ENCODE peak calls at places on chromosomes 2 and 18, in eight cellular contexts. K, I, X, U, Z, M, W and Y are unnamed samples.

GRCh38 chr18:8979258-8979988 is 123.1 kb upstream of the NDUFV2 start:
- DNase-seq in K (no peak), I (no peak), X (no peak), U (no peak), Z (no peak), M (no peak), W (no peak), Y (no peak)

GRCh38 chr2:13050764-13051163 is 334.0 kb downstream of the TRIB2 start:
- DNase-seq in K (no peak), I (peak), X (no peak), U (no peak), Z (no peak), M (no peak), W (no peak), Y (no peak)

GRCh38 chr18:10139783-10140410 is 226.1 kb downstream of the VAPA start:
- DNase-seq in K (no peak), I (peak), X (no peak), U (no peak), Z (no peak), M (no peak), W (no peak), Y (no peak)

GRCh38 chr2:174334278-174334715 is 457 bp upstream of the SP9 start:
- DNase-seq in K (no peak), I (peak), X (no peak), U (no peak), Z (no peak), M (no peak), W (no peak), Y (no peak)

GRCh38 chr2:38578832-38579231 is 23.9 kb downstream of the HNRNPLL start:
- DNase-seq in K (no peak), I (peak), X (no peak), U (no peak), Z (no peak), M (no peak), W (no peak), Y (no peak)

GRCh38 chr2:43854671-43855070 is 15.9 kb downstream of the ABCG8 start:
- DNase-seq in K (no peak), I (no peak), X (no peak), U (no peak), Z (no peak), M (no peak), W (no peak), Y (no peak)

GRCh38 chr2:24016376-24016761 is 6.5 kb downstream of the MFSD2B start:
- DNase-seq in K (no peak), I (no peak), X (peak), U (no peak), Z (no peak), M (no peak), W (no peak), Y (no peak)

GRCh38 chr18:3998698-3999333 is 456.3 kb downstream of the DLGAP1 start:
- DNase-seq in K (no peak), I (peak), X (peak), U (no peak), Z (no peak), M (no peak), W (peak), Y (peak)

GRCh38 chr2:219541611-219542180 is 1.9 kb downstream of the CHPF start:
- DNase-seq in K (no peak), I (peak), X (peak), U (peak), Z (peak), M (peak), W (peak), Y (peak)

GRCh38 chr18:46325836-46326235 is 221.7 kb downstream of the HAUS1 start:
- DNase-seq in K (no peak), I (no peak), X (no peak), U (no peak), Z (no peak), M (no peak), W (no peak), Y (no peak)

GRCh38 chr2:126788652-126789051 is 110.0 kb upstream of the TEX51 start:
- DNase-seq in K (no peak), I (no peak), X (no peak), U (peak), Z (no peak), M (no peak), W (no peak), Y (no peak)

GRCh38 chr2:240509667-240510512 is 47.9 kb downstream of the ANKMY1 start:
- DNase-seq in K (no peak), I (no peak), X (no peak), U (no peak), Z (no peak), M (no peak), W (no peak), Y (no peak)

GRCh38 chr2:64204006-64204632 is 59.9 kb upstream of the PELI1 start:
- DNase-seq in K (no peak), I (peak), X (no peak), U (peak), Z (no peak), M (peak), W (peak), Y (no peak)

GRCh38 chr18:79438581-79438980 is 42.9 kb downstream of the NFATC1 start:
- DNase-seq in K (no peak), I (no peak), X (no peak), U (no peak), Z (peak), M (no peak), W (no peak), Y (no peak)

GRCh38 chr2:10380048-10380926 is 67.8 kb downstream of the ODC1 start:
- DNase-seq in K (no peak), I (peak), X (no peak), U (no peak), Z (no peak), M (no peak), W (no peak), Y (no peak)

GRCh38 chr2:67842375-67842959 is 220.3 kb downstream of the C1D start:
- DNase-seq in K (no peak), I (no peak), X (no peak), U (no peak), Z (no peak), M (no peak), W (no peak), Y (no peak)

GRCh38 chr2:145411493-145411892 is 891.6 kb upstream of the ZEB2 start:
- DNase-seq in K (no peak), I (peak), X (no peak), U (no peak), Z (no peak), M (no peak), W (no peak), Y (no peak)

GRCh38 chr18:73365018-73365417 is 497.2 kb upstream of the NETO1 start:
- DNase-seq in K (no peak), I (no peak), X (no peak), U (no peak), Z (no peak), M (no peak), W (peak), Y (no peak)

GRCh38 chr2:127581516-127582490 is 46.3 kb downstream of the MYO7B start:
- DNase-seq in K (no peak), I (no peak), X (no peak), U (no peak), Z (no peak), M (no peak), W (no peak), Y (no peak)

GRCh38 chr2:178072383-178073301 is at the start of gene PDE11A:
- DNase-seq in K (peak), I (peak), X (peak), U (peak), Z (peak), M (peak), W (peak), Y (peak)
- TF ChIP-seq POLR2A in K (peak), I (no peak), X (peak), U (peak), Z (no peak), M (no peak), W (no peak), Y (no peak)

GRCh38 chr2:20145497-20146193 is 79.3 kb downstream of the SDC1 start:
- DNase-seq in K (no peak), I (no peak), X (no peak), U (no peak), Z (no peak), M (no peak), W (no peak), Y (no peak)
- TF ChIP-seq POLR2A in K (no peak), I (no peak), X (no peak), U (no peak), Z (no peak), M (no peak), W (no peak), Y (no peak)

GRCh38 chr2:170737406-170737805 is 22.3 kb downstream of the SP5 start:
- DNase-seq in K (no peak), I (no peak), X (no peak), U (no peak), Z (no peak), M (no peak), W (no peak), Y (no peak)

GRCh38 chr2:170739048-170739447 is 23.9 kb downstream of the SP5 start:
- DNase-seq in K (peak), I (no peak), X (peak), U (no peak), Z (no peak), M (no peak), W (no peak), Y (no peak)

GRCh38 chr2:170736628-170737027 is 21.5 kb downstream of the SP5 start:
- DNase-seq in K (no peak), I (peak), X (no peak), U (no peak), Z (no peak), M (no peak), W (no peak), Y (no peak)

GRCh38 chr2:170737821-170738220 is 22.7 kb downstream of the SP5 start:
- DNase-seq in K (no peak), I (no peak), X (no peak), U (no peak), Z (no peak), M (no peak), W (no peak), Y (no peak)

GRCh38 chr2:170733821-170734600 is 18.9 kb downstream of the SP5 start:
- DNase-seq in K (no peak), I (no peak), X (no peak), U (no peak), Z (no peak), M (no peak), W (no peak), Y (no peak)
- TF ChIP-seq POLR2A in K (no peak), I (no peak), X (no peak), U (no peak), Z (no peak), M (no peak), W (no peak), Y (no peak)

GRCh38 chr2:231785822-231786176 is 446 bp upstream of the COPS7B start:
- DNase-seq in K (no peak), I (peak), X (no peak), U (no peak), Z (no peak), M (no peak), W (no peak), Y (no peak)

GRCh38 chr2:231780123-231780908 is 766 bp downstream of the PDE6D start:
- DNase-seq in K (no peak), I (peak), X (peak), U (no peak), Z (no peak), M (peak), W (no peak), Y (no peak)

GRCh38 chr2:231781798-231782726 is 980 bp upstream of the PDE6D start:
- DNase-seq in K (no peak), I (peak), X (no peak), U (no peak), Z (peak), M (no peak), W (no peak), Y (no peak)

GRCh38 chr2:231785413-231785812 is 832 bp upstream of the COPS7B start:
- DNase-seq in K (no peak), I (no peak), X (no peak), U (no peak), Z (no peak), M (no peak), W (no peak), Y (no peak)

GRCh38 chr2:231780909-231781797 is at the start of gene PDE6D:
- DNase-seq in K (peak), I (peak), X (peak), U (peak), Z (peak), M (peak), W (peak), Y (peak)
- TF ChIP-seq POLR2A in K (peak), I (peak), X (peak), U (peak), Z (peak), M (peak), W (peak), Y (peak)

DNA sequence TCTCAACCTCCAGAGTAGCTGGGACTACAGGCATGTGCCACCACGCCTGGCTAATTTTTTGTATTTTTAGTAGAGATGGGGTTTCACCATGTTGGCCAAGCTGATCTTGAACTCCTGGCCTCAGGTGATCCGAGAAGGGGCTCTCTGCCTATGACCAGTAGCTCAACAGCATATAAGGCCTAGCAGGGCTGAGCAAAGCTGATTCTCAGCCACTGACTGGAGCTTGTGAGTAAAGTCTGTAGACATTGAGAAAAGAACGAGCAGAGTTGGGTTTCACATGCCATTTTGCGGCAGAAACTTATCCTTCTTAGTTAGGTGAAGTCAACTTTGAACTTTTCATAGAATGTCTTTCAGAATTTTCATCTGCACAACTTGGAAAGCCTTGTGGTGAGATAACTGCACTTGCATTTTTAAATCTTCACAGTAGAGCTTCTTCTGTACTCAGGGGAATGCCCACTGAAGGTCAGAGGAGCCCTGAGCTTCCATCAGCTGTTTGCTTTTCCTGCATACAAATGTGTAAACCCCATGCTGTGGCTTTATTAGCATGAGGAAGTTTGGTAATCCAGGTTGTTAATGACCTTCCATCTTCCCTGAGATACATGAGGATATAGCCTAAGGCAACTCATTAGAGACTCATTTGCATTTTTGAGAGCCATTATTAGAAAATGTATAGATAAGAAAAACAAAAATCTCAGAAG is 602.4 kb downstream of the METTL4 start:
- DNase-seq in K (no peak), I (no peak), X (no peak), U (no peak), Z (no peak), M (no peak), W (no peak), Y (no peak)
- TF ChIP-seq POLR2A in K (no peak), I (no peak), X (no peak), U (no peak), Z (no peak), M (no peak), W (no peak), Y (no peak)

DNA sequence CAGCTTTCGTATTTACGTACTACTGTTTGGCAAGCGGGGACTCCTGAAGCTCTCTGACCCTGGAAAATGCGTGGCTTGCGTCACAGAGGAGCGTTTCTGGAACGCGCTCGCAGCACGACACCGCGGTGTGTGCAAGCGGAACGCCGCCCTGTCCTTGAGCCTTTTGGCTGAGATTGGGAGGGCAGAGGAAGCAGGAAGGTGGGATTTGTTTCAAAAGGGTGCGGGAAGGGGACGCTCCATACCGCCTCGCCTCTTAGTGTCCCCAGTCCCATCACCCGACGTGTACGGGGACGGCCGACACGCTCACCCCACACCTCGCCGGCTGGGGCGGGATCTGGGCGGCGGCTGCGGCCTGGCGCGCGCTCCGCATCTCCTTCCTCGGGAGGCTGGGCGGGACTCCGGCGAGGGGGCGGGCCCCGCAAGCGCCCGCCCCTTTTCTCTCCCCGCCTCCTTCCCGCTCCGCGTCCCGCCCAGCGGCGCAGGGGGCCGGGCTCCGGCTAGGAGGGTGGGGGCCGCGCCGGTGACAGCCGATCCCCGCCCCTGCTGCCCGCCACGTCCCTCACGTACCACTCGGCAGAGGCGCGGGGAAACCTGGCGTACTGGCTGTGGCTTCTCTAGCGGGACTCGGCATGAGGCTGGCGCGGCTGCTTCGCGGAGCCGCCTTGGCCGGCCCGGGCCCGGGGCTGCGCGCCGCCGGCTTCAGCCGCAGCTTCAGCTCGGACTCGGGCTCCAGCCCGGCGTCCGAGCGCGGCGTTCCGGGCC is at the start of gene PDK1:
- DNase-seq in K (peak), I (peak), X (peak), U (peak), Z (peak), M (peak), W (peak), Y (peak)
- TF ChIP-seq POLR2A in K (peak), I (peak), X (peak), U (peak), Z (peak), M (peak), W (peak), Y (peak)

GRCh38 chr2:27442282-27442980 is at the start of gene KRTCAP3:
- DNase-seq in K (no peak), I (no peak), X (no peak), U (peak), Z (no peak), M (peak), W (peak), Y (no peak)
- TF ChIP-seq POLR2A in K (no peak), I (no peak), X (peak), U (peak), Z (no peak), M (no peak), W (no peak), Y (no peak)

DNA sequence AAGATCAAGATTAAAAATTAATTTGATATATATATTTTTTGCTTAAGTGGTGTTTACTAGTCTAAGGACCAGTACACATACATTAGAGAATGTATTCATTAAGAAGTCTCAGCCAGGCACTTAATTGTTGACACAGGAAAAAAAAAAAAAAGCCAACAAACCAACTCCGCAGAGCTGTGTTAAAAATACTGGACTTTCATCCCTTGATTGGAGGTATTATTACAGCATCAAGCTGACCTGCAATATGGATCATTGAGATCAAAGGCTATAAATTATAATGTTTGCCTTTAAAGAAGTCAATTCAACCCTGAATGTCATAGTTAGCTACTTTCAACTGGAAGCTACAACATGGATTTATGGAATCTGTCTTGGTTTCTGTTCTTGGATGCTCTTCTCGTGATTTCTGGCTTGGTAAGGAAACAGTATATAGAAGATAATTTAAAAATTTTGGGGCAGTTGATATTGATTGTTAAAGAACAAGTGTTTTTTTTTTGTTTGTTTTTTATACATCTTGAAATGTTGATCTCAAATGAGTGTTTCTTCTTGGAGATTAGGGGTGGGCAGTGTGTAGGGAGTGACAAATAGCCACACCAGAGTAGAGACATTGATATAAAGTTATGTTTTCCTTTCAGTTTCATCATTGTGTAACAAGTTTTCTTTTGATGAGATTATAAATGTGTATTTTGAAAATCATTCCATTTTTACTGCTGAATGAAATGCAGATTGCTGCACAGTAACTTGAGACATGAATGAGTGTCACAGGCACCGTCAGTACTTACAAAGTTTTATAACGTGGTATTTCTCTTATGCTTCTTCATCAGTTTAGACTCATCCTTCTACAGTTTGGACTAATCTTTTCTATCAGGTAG is at the start of gene MEP1B:
- DNase-seq in K (no peak), I (no peak), X (no peak), U (no peak), Z (no peak), M (no peak), W (no peak), Y (no peak)
- TF ChIP-seq POLR2A in K (no peak), I (no peak), X (no peak), U (no peak), Z (no peak), M (no peak), W (no peak), Y (no peak)

GRCh38 chr2:230226090-230226551 is 585 bp downstream of the SP140 start:
- DNase-seq in K (no peak), I (peak), X (no peak), U (no peak), Z (no peak), M (no peak), W (no peak), Y (no peak)

GRCh38 chr2:230227216-230227615 is 1.7 kb downstream of the SP140 start:
- DNase-seq in K (no peak), I (no peak), X (peak), U (no peak), Z (no peak), M (no peak), W (no peak), Y (no peak)

GRCh38 chr2:230224458-230224857 is 1.1 kb upstream of the SP140 start:
- DNase-seq in K (no peak), I (no peak), X (no peak), U (no peak), Z (no peak), M (no peak), W (no peak), Y (no peak)

GRCh38 chr2:230221533-230221932 is 1.7 kb upstream of the SP110 start:
- DNase-seq in K (no peak), I (no peak), X (no peak), U (no peak), Z (no peak), M (no peak), W (no peak), Y (no peak)

DNA sequence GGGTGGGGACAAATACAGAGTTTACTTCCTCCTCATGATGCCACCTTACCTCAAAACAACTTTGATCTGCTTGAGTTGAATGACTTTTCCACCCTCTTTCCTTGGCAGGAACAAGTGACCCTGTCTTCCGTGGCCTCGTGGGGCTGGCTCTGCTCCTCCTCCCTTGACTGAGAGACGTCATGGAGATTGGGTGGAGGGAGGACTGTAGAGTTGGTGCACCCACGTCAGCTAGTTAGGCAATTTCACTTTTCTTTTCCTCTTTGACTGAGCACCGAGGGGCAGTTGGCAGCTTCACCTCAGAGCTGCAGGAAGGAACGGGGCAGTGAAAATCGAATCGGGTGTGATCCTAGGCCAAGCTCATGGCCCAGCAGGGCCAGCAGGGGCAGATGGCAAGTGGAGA is at the start of gene SP140:
- DNase-seq in K (no peak), I (no peak), X (no peak), U (peak), Z (peak), M (no peak), W (peak), Y (peak)
- TF ChIP-seq POLR2A in K (no peak), I (no peak), X (no peak), U (peak), Z (no peak), M (no peak), W (no peak), Y (no peak)

GRCh38 chr2:233059797-233060499 is at the start of gene INPP5D:
- DNase-seq in K (no peak), I (peak), X (peak), U (peak), Z (peak), M (no peak), W (peak), Y (no peak)
- TF ChIP-seq POLR2A in K (no peak), I (peak), X (no peak), U (peak), Z (no peak), M (no peak), W (peak), Y (peak)